ENCODE peak calls at places on chromosomes 7 and 10, in nine cellular contexts. A is sigmoid colon; J is body of pancreas; V is CD4-positive, alpha-beta T cell; O is heart right ventricle; N is effector memory CD4-positive, alpha-beta T cell; X is naive thymus-derived CD4-positive, alpha-beta T cell; K is cardiac muscle cell; Z is lower lobe of right lung. S is an unnamed sample.

GRCh38 chr10:93757136-93757535 is 600 bp upstream of the LGI1 start:
- DNase-seq in J (no peak), K (no peak), Z (no peak), X (no peak), V (no peak), O (no peak), N (no peak), A (no peak), S (no peak)

GRCh38 chr7:115015619-115016018 is 93.7 kb downstream of the MDFIC start:
- DNase-seq in N (no peak), K (no peak), X (no peak), O (no peak), V (no peak), J (no peak), A (no peak), Z (no peak), S (no peak)

GRCh38 chr7:151993977-151994676 is 31.3 kb upstream of the GALNT11 start:
- DNase-seq in A (no peak), Z (no peak), O (no peak), X (no peak), J (no peak), V (no peak), N (no peak), K (no peak), S (no peak)

GRCh38 chr7:154503962-154504550 is 451.9 kb downstream of the DPP6 start:
- DNase-seq in O (no peak), X (peak; percentile 3), K (peak; percentile 81), N (no peak), Z (no peak), V (no peak), A (no peak), J (no peak), S (peak; percentile 13)

GRCh38 chr7:74106846-74107245 is 23.2 kb downstream of the LIMK1 start:
- DNase-seq in V (no peak), K (no peak), O (no peak), J (no peak), Z (no peak), N (no peak), X (no peak), A (no peak), S (no peak)

GRCh38 chr10:49679480-49679893 is at the start of gene C10orf53:
- DNase-seq in N (no peak), O (peak; percentile 29), Z (peak; percentile 47), X (no peak), K (peak; percentile 87), J (peak; percentile 45), V (no peak), A (no peak), S (peak; percentile 41)

GRCh38 chr10:72426982-72427381 is 72.3 kb upstream of the DNAJB12 start:
- DNase-seq in J (no peak), O (no peak), N (no peak), Z (no peak), X (no peak), A (no peak), K (no peak), V (no peak), S (peak; percentile 22)

GRCh38 chr10:111593578-111593977 is 516.7 kb downstream of the ADRA2A start:
- DNase-seq in X (no peak), A (no peak), Z (no peak), K (no peak), J (no peak), N (no peak), V (no peak), O (no peak), S (no peak)

GRCh38 chr7:155815332-155816191 is 3.3 kb upstream of the SHH start:
- DNase-seq in Z (peak; percentile 79), N (peak; percentile 18), K (peak; percentile 34), V (peak; percentile 9), X (peak; percentile 52), A (no peak), J (peak; percentile 75), O (peak; percentile 44), S (no peak)

GRCh38 chr7:159061674-159062212 is 82.9 kb downstream of the VIPR2 start:
- DNase-seq in A (no peak), J (no peak), V (no peak), X (no peak), Z (no peak), K (no peak), O (no peak), N (no peak), S (peak; percentile 54)

DNA sequence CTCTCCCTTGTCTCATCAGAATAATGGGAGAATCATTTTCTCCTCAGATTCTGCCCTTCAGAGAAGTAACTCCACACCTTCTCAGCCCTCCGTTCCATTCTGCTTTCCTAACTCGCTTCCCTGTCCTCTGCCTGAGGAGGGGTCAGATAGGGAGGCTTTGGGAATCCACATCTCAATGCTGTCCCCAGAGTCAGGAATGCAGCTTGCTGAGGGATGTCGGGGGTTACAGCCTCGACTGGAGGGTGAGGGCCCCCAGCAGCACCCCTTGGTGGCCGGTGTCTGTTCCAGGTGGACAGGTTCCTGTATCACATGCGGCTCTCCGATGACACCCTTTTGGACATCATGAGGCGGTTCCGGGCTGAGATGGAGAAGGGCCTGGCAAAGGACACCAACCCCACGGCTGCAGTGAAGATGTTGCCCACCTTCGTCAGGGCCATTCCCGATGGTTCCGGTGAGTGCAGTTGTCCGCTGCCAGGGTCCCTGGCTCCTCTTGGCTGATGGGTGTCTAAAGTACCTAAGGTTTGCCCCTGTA is 6.9 kb downstream of the HKDC1 start:
- DNase-seq in K (no peak), X (no peak), V (no peak), A (no peak), J (no peak), N (no peak), Z (no peak), O (no peak), S (no peak)
- H3K9me3 ChIP-seq in K (no peaks in the 10 kb centered on the region), X (no peaks in the 10 kb centered on the region), V (no peaks in the 10 kb centered on the region), A (no peaks in the 10 kb centered on the region), J (no peaks in the 10 kb centered on the region), N (no peaks in the 10 kb centered on the region), Z (no peaks in the 10 kb centered on the region), O (no peaks in the 10 kb centered on the region), S (no peaks in the 10 kb centered on the region)

GRCh38 chr10:126334272-126334671 is 54.0 kb downstream of the ADAM12 start:
- DNase-seq in Z (no peak), N (no peak), X (no peak), K (no peak), V (no peak), O (no peak), J (no peak), A (no peak), S (no peak)
- H3K9me3 ChIP-seq in Z (no peaks in the 10 kb centered on the region), N (no peaks in the 10 kb centered on the region), X (no peaks in the 10 kb centered on the region), K (no peaks in the 10 kb centered on the region), V (no peaks in the 10 kb centered on the region), O (no peaks in the 10 kb centered on the region), J (no peaks in the 10 kb centered on the region), A (no peaks in the 10 kb centered on the region), S (no peaks in the 10 kb centered on the region)

DNA sequence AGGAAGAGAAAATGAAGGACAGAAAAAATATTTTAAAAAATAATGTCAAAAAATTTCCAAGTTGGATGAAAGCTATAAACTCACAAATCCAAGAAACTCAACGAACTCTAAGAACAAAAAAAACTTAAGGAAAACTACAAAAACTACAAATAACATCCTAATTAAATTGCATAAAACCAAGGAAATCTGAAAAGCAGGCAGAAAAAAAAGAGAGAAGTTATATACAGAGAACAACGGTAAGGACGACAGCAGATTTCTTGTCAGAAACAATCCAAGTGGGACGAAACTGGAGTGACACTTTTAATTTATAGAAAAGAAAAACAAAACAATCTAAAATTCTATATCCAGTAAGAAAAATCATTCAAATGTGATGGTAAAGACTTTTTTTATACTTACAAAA is 122.2 kb upstream of the LYZL1 start:
- DNase-seq in X (no peak), J (no peak), A (no peak), N (no peak), O (no peak), Z (no peak), K (no peak), V (no peak), S (no peak)
- H3K9me3 ChIP-seq in X (no peaks in the 10 kb centered on the region), J (no peaks in the 10 kb centered on the region), A (peaks cover 3% of the 10 kb centered on the region), N (no peaks in the 10 kb centered on the region), O (peaks cover 63% of the 10 kb centered on the region), Z (peaks cover 15% of the 10 kb centered on the region), K (no peaks in the 10 kb centered on the region), V (peaks cover 11% of the 10 kb centered on the region), S (no peaks in the 10 kb centered on the region)

GRCh38 chr10:131573256-131574215 is 262.0 kb upstream of the TCERG1L start:
- DNase-seq in K (no peak), N (no peak), A (no peak), J (no peak), V (no peak), Z (no peak), O (no peak), X (no peak), S (no peak)

GRCh38 chr10:131575877-131576276 is 264.4 kb upstream of the TCERG1L start:
- DNase-seq in O (no peak), K (no peak), Z (no peak), J (no peak), N (no peak), X (no peak), V (no peak), A (no peak), S (no peak)

GRCh38 chr10:131576341-131577177 is 265.0 kb upstream of the TCERG1L start:
- DNase-seq in X (no peak), V (no peak), A (no peak), J (no peak), Z (no peak), K (no peak), N (no peak), O (no peak), S (no peak)

GRCh38 chr10:131574707-131575430 is 263.3 kb upstream of the TCERG1L start:
- DNase-seq in J (no peak), O (no peak), N (no peak), X (no peak), A (no peak), K (no peak), Z (no peak), V (no peak), S (no peak)

GRCh38 chr10:131574363-131574706 is 262.8 kb upstream of the TCERG1L start:
- DNase-seq in J (no peak), K (no peak), Z (no peak), V (no peak), A (no peak), N (no peak), X (no peak), O (no peak), S (no peak)
- H3K9me3 ChIP-seq in J (no peaks in the 10 kb centered on the region), K (no peaks in the 10 kb centered on the region), Z (no peaks in the 10 kb centered on the region), V (no peaks in the 10 kb centered on the region), A (no peaks in the 10 kb centered on the region), N (no peaks in the 10 kb centered on the region), X (no peaks in the 10 kb centered on the region), O (no peaks in the 10 kb centered on the region), S (peaks cover 17% of the 10 kb centered on the region)

DNA sequence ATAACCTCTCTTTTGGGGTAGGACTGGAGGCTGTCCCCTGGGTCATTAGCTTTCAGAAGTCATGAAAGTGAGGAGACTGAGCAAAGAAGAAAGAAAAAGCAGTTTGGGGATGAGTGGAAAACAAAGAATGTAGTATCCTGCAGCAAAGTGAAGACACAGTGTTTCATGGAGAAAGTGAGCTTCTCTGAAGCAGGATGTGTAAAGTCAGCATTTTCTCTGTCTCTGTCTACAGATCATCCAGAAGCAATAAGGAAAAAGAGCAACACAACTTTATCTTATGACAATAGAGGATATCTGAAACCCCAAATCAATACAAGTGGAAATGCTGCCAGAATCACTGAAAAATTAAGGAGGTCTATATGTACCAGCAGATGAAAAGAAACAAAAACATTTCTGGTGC is 28.4 kb upstream of the ZNF248 start:
- DNase-seq in Z (no peak), V (no peak), N (no peak), K (no peak), A (no peak), O (no peak), J (no peak), X (no peak), S (no peak)
- H3K9me3 ChIP-seq in Z (no peaks in the 10 kb centered on the region), V (peaks cover 5% of the 10 kb centered on the region), N (peaks cover 9% of the 10 kb centered on the region), K (no peaks in the 10 kb centered on the region), A (peaks cover 3% of the 10 kb centered on the region), O (peaks cover 7% of the 10 kb centered on the region), J (no peaks in the 10 kb centered on the region), X (no peaks in the 10 kb centered on the region), S (peaks cover 5% of the 10 kb centered on the region)

S was measured in iPS DF 6.9.